ENCODE peak calls at places on chromosomes 12 and 14, in five cellular contexts. M is right cardiac atrium; E is NCI-H1417; H is stimulated activated CD8-positive, alpha-beta memory T cell treated with anti-CD3 and anti-CD28 coated beads, Interleukin-4, amount 100 ng/mL, for 1 hour; S is A549. Y is an unnamed sample.
A peak's percentile ranks its signal among the peaks of the same experiment; 100 is the strongest.

GRCh38 chr12:56634242-56634836 is 4.2 kb upstream of the BAZ2A start:
- DNase-seq in M (peak; percentile 74), E (peak; percentile 85), H (no peak), S (peak; percentile 62), Y (no peak)

GRCh38 chr12:85955127-85955526 is 81.0 kb downstream of the NTS start:
- DNase-seq in M (no peak), E (no peak), H (no peak), S (no peak), Y (no peak)

GRCh38 chr14:25178255-25178654 is 128.3 kb upstream of the STXBP6 start:
- DNase-seq in M (no peak), E (no peak), H (no peak), S (no peak), Y (no peak)

GRCh38 chr12:111584959-111585358 is 14.2 kb downstream of the ATXN2 start:
- DNase-seq in M (no peak), E (no peak), H (no peak), S (no peak), Y (no peak)

GRCh38 chr14:68372363-68372762 is 420.5 kb downstream of the ZFP36L1 start:
- DNase-seq in M (no peak), E (no peak), H (no peak), S (no peak), Y (no peak)

GRCh38 chr12:52280319-52280795 is 5.9 kb downstream of the KRT86 start:
- DNase-seq in M (no peak), E (no peak), H (no peak), S (peak; percentile 100), Y (no peak)

GRCh38 chr12:3641428-3641883 is 111.5 kb downstream of the CRACR2A start:
- DNase-seq in M (no peak), E (no peak), H (no peak), S (peak; percentile 47), Y (no peak)

GRCh38 chr12:253116-253831 is 9.4 kb downstream of the SLC6A13 start:
- DNase-seq in M (no peak), E (no peak), H (no peak), S (no peak), Y (no peak)

GRCh38 chr12:106903241-106903950 is 52.3 kb upstream of the TMEM263 start:
- DNase-seq in M (peak; percentile 90), E (peak; percentile 93), H (peak; percentile 45), S (peak; percentile 47), Y (peak; percentile 85)

GRCh38 chr12:121866331-121866730 is 7.7 kb upstream of the HPD start:
- DNase-seq in M (no peak), E (no peak), H (no peak), S (no peak), Y (no peak)

GRCh38 chr12:92078167-92079053 is 67.2 kb downstream of the BTG1 start:
- DNase-seq in M (no peak), E (no peak), H (no peak), S (peak; percentile 96), Y (no peak)

GRCh38 chr12:1590083-1590979 is 4.0 kb downstream of the FBXL14 start:
- DNase-seq in M (peak; percentile 70), E (no peak), H (no peak), S (no peak), Y (no peak)

GRCh38 chr12:44876554-44877275 is 600 bp upstream of the NELL2 start:
- DNase-seq in M (peak; percentile 65), E (peak; percentile 93), H (no peak), S (peak; percentile 33), Y (peak; percentile 28)

GRCh38 chr12:106978035-106978800 is 8.7 kb downstream of the MTERF2 start:
- DNase-seq in M (peak; percentile 79), E (no peak), H (no peak), S (no peak), Y (peak; percentile 74)

GRCh38 chr14:94571950-94572349 is 9.3 kb upstream of the SERPINA5 start:
- DNase-seq in M (no peak), E (no peak), H (no peak), S (no peak), Y (no peak)

GRCh38 chr12:126936181-126936851 is 1330.7 kb upstream of the TMEM132C start:
- DNase-seq in M (peak; percentile 76), E (no peak), H (no peak), S (peak; percentile 39), Y (peak; percentile 56)

GRCh38 chr12:31206038-31206670 is 119.8 kb downstream of the SINHCAF start:
- DNase-seq in M (no peak), E (no peak), H (no peak), S (no peak), Y (no peak)

GRCh38 chr12:115227137-115227615 is 543.2 kb upstream of the TBX3 start:
- DNase-seq in M (peak; percentile 63), E (no peak), H (no peak), S (peak; percentile 90), Y (peak; percentile 51)

GRCh38 chr12:42725839-42726238 is 136.3 kb upstream of the PRICKLE1 start:
- DNase-seq in M (no peak), E (no peak), H (no peak), S (no peak), Y (no peak)

GRCh38 chr12:65205886-65206285 is 36.5 kb downstream of the LEMD3 start:
- DNase-seq in M (no peak), E (no peak), H (no peak), S (no peak), Y (no peak)

GRCh38 chr14:22474730-22475351 is 114.2 kb downstream of the DAD1 start:
- DNase-seq in M (no peak), E (no peak), H (no peak), S (no peak), Y (no peak)

Y was measured in left ventricle myocardium superior.